ENCODE peak calls at places on chromosomes 6 and 20, in ten cellular contexts. R, C, Y, V, G, E, W, N, K and D are unnamed samples.

GRCh38 chr6:4817551-4817950 is 41.3 kb downstream of the CDYL start:
- DNase-seq in K (no peak), C (no peak), W (no peak), Y (no peak), N (no peak), V (no peak), E (no peak), G (no peak), R (no peak), D (no peak)

GRCh38 chr6:141848029-141848890 is 284.5 kb upstream of the GJE1 start:
- DNase-seq in Y (no peak), N (no peak), E (no peak), V (no peak), G (no peak), R (no peak), C (peak; percentile 8), K (no peak), W (no peak), D (no peak)

GRCh38 chr6:127481081-127481480 is 21.9 kb upstream of the KIAA0408 start:
- DNase-seq in V (no peak), R (no peak), C (no peak), K (no peak), W (no peak), E (no peak), G (no peak), Y (no peak), N (no peak), D (no peak)

GRCh38 chr20:48843125-48843806 is 15.5 kb upstream of the PREX1 start:
- DNase-seq in K (peak; percentile 52), G (no peak), C (no peak), E (peak; percentile 71), V (no peak), Y (no peak), N (no peak), R (no peak), W (no peak), D (no peak)

GRCh38 chr6:16594849-16595248 is 166.4 kb downstream of the ATXN1 start:
- DNase-seq in W (no peak), C (no peak), K (no peak), G (no peak), R (no peak), Y (no peak), E (no peak), N (no peak), V (no peak), D (no peak)

GRCh38 chr6:29656157-29656556 is 735 bp upstream of the MOG start:
- DNase-seq in E (no peak), W (no peak), V (no peak), N (no peak), Y (no peak), C (no peak), G (no peak), R (no peak), K (no peak), D (no peak)

GRCh38 chr6:43088654-43089056 is 12.5 kb downstream of the PTK7 start:
- DNase-seq in E (no peak), K (peak; percentile 36), G (no peak), C (no peak), R (no peak), Y (no peak), N (no peak), W (no peak), V (no peak), D (no peak)

GRCh38 chr6:95280690-95281273 is 296.6 kb upstream of the MANEA start:
- DNase-seq in V (no peak), E (peak; percentile 6), C (no peak), Y (no peak), K (peak; percentile 82), N (no peak), R (no peak), W (no peak), G (peak; percentile 10), D (peak; percentile 40)

GRCh38 chr6:37868447-37868825 is 48.9 kb downstream of the ZFAND3 start:
- DNase-seq in R (no peak), V (no peak), G (no peak), C (no peak), W (peak; percentile 39), K (no peak), E (no peak), Y (no peak), N (no peak), D (no peak)

GRCh38 chr20:50610212-50610718 is 81.1 kb downstream of the RIPOR3 start:
- DNase-seq in C (no peak), V (no peak), K (no peak), G (no peak), N (no peak), E (no peak), W (no peak), R (no peak), Y (no peak), D (no peak)

GRCh38 chr20:50608750-50609104 is 82.6 kb downstream of the RIPOR3 start:
- DNase-seq in C (no peak), G (no peak), E (no peak), N (no peak), K (no peak), W (no peak), V (no peak), Y (no peak), R (no peak), D (no peak)

GRCh38 chr20:50611128-50611810 is 80.1 kb downstream of the RIPOR3 start:
- DNase-seq in R (no peak), V (no peak), G (no peak), C (no peak), W (no peak), Y (no peak), N (no peak), E (no peak), K (no peak), D (no peak)

GRCh38 chr20:50607850-50608749 is 83.2 kb downstream of the RIPOR3 start:
- DNase-seq in C (no peak), G (no peak), K (no peak), W (no peak), E (no peak), Y (no peak), N (no peak), V (no peak), R (no peak), D (no peak)

DNA sequence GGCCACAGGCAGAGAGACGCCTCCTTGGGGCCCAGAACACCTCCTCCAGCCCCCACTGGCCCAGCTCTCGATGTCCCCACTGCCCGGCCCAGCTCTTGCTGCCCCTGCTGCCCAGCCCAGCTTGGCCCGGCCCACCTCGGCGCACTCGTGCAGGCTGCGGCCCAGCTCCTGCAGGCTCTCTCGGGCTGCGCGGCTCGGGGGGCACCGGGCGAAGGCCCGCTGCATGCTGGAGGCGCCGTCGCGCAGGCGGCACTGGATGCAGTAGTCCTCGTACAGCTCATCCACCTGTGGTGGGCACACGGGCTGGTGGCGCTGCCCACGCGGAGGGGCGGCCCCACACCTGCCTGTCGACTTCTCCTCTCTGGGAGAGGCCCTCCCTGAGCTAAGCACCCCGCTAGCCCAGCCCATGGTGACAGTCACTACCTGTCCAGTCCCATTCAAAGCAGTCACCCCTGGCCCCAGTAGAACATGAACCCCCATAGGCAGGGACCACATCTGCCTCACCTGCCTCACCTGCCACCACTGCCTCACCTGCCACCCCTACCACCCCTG is 81.8 kb downstream of the RIPOR3 start:
- DNase-seq in W (no peak), E (no peak), N (no peak), V (no peak), G (no peak), C (no peak), Y (no peak), R (no peak), K (no peak), D (no peak)
- H3K4me3 ChIP-seq in W (no peak overlapping the region), E (no peak overlapping the region), N (no peak overlapping the region), V (no peak overlapping the region), G (no peak overlapping the region), C (no peak overlapping the region), Y (no peak overlapping the region), R (no peak overlapping the region), K (no peak overlapping the region), D (no peak overlapping the region)

GRCh38 chr20:31549513-31549880 is 35.3 kb downstream of the HM13 start:
- DNase-seq in Y (no peak), C (no peak), V (no peak), N (no peak), W (no peak), G (no peak), R (no peak), K (no peak), E (no peak), D (no peak)

GRCh38 chr20:31551163-31551562 is 36.9 kb downstream of the HM13 start:
- DNase-seq in R (no peak), V (no peak), G (no peak), N (no peak), W (no peak), Y (no peak), C (no peak), E (no peak), K (no peak), D (no peak)

GRCh38 chr20:31550099-31550498 is 35.9 kb downstream of the HM13 start:
- DNase-seq in R (no peak), Y (no peak), N (no peak), W (no peak), C (no peak), V (no peak), K (no peak), E (no peak), G (no peak), D (no peak)

GRCh38 chr20:31548823-31549512 is 34.7 kb downstream of the HM13 start:
- DNase-seq in K (no peak), E (no peak), Y (no peak), V (no peak), G (no peak), C (no peak), W (no peak), N (no peak), R (no peak), D (no peak)

DNA sequence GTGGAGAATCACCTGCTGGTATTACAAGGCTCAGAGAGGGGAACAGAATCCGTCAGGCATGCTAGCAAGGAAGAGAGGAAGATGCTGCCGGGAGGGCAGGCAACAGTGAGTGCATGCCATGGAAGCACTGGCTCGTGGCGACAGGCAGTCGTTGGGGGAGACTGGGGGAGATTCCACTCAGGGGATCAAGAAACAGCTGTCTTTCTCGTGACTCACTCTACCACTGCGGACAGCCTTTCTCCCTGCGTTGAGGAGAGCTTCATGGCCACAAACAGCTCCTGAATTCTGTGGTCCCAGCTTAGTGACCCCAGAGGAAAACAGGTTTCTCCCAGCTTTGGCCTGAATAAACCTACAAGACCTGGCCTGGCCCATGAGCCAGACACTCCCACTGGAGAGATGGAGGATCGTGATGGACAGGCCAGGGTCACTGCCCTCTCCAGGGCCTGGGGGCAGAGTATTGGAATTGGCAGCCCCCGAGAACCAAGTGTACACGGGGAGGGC is 37.4 kb downstream of the HM13 start:
- DNase-seq in E (no peak), C (no peak), V (no peak), G (no peak), R (no peak), W (no peak), N (no peak), Y (no peak), K (no peak), D (no peak)
- TF ChIP-seq POLR2AphosphoS5 in E (no peak), C (no peak), V (no peak), G (no peak), R (no peak), W (no peak), N (no peak), Y (no peak), K (no peak), D (no peak)

GRCh38 chr20:44600758-44601562 is 18.6 kb downstream of the PKIG start:
- DNase-seq in Y (no peak), C (no peak), R (no peak), W (no peak), V (no peak), K (no peak), G (no peak), E (no peak), N (no peak), D (no peak)
- H3K27ac ChIP-seq in Y (peak overlapping the region; percentile 29), C (peak overlapping the region; percentile 93), R (peak overlapping the region; percentile 75), W (peak overlapping the region; percentile 35), V (no peak overlapping the region), K (no peak overlapping the region), G (no peak overlapping the region), E (no peak overlapping the region), N (peak overlapping the region; percentile 93), D (peak overlapping the region; percentile 79)

GRCh38 chr6:36777806-36778205 is 61.4 kb downstream of the CPNE5 start:
- DNase-seq in G (no peak), W (no peak), N (no peak), R (no peak), V (no peak), K (peak; percentile 34), C (no peak), Y (no peak), E (no peak), D (no peak)
- H3K4me3 ChIP-seq in G (no peak overlapping the region), W (no peak overlapping the region), N (no peak overlapping the region), R (no peak overlapping the region), V (peak overlapping the region; percentile 48), K (peak overlapping the region; percentile 44), C (no peak overlapping the region), Y (no peak overlapping the region), E (no peak overlapping the region), D (no peak overlapping the region)